ENCODE peak calls at places on chromosome 13, in ten cellular contexts. One of them, this sample, is unnamed.

GRCh38 chr13:50636007-50636704 is 207.3 kb downstream of the DLEU7 start:
- DNase-seq in transverse colon: no peak
- DNase-seq in stimulated activated CD8-positive, alpha-beta memory T cell treated with anti-CD3 and anti-CD28 coated beads, Interleukin-7, amount 100 ng/mL, for 1 hour: no peak
- DNase-seq in T-helper 1 cell: no peak
- DNase-seq in EL: no peak
- DNase-seq in activated CD8-positive, alpha-beta memory T cell treated with anti-CD3 and anti-CD28 coated beads for 1 hour: no peak
- DNase-seq in hepatic stellate cell: no peak
- DNase-seq in activated CD4-positive, alpha-beta T cell treated with anti-CD3 and anti-CD28 coated beads for 24 hours: no peak
- DNase-seq in hippocampal formation: no peak
- DNase-seq in GOT3: no peak
- DNase-seq in this sample: no peak

GRCh38 chr13:46303743-46304385 is 83.2 kb downstream of the RUBCNL start:
- DNase-seq in stimulated activated CD8-positive, alpha-beta memory T cell treated with anti-CD3 and anti-CD28 coated beads, Interleukin-7, amount 100 ng/mL, for 1 hour: no peak
- DNase-seq in transverse colon: no peak
- DNase-seq in activated CD8-positive, alpha-beta memory T cell treated with anti-CD3 and anti-CD28 coated beads for 1 hour: no peak
- DNase-seq in EL: no peak
- DNase-seq in hepatic stellate cell: no peak
- DNase-seq in activated CD4-positive, alpha-beta T cell treated with anti-CD3 and anti-CD28 coated beads for 24 hours: no peak
- DNase-seq in hippocampal formation: no peak
- DNase-seq in T-helper 1 cell: no peak
- DNase-seq in GOT3: no peak
- DNase-seq in this sample: no peak

GRCh38 chr13:40589285-40590109 is 76.9 kb downstream of the FOXO1 start:
- DNase-seq in hippocampal formation: peak
- DNase-seq in stimulated activated CD8-positive, alpha-beta memory T cell treated with anti-CD3 and anti-CD28 coated beads, Interleukin-7, amount 100 ng/mL, for 1 hour: no peak
- DNase-seq in transverse colon: peak
- DNase-seq in GOT3: no peak
- DNase-seq in T-helper 1 cell: no peak
- DNase-seq in activated CD4-positive, alpha-beta T cell treated with anti-CD3 and anti-CD28 coated beads for 24 hours: no peak
- DNase-seq in EL: peak
- DNase-seq in hepatic stellate cell: peak
- DNase-seq in activated CD8-positive, alpha-beta memory T cell treated with anti-CD3 and anti-CD28 coated beads for 1 hour: no peak
- DNase-seq in this sample: no peak

GRCh38 chr13:30849611-30850010 is 56.5 kb upstream of the MEDAG start:
- DNase-seq in transverse colon: no peak
- DNase-seq in T-helper 1 cell: no peak
- DNase-seq in activated CD8-positive, alpha-beta memory T cell treated with anti-CD3 and anti-CD28 coated beads for 1 hour: no peak
- DNase-seq in GOT3: no peak
- DNase-seq in EL: no peak
- DNase-seq in activated CD4-positive, alpha-beta T cell treated with anti-CD3 and anti-CD28 coated beads for 24 hours: no peak
- DNase-seq in hippocampal formation: no peak
- DNase-seq in stimulated activated CD8-positive, alpha-beta memory T cell treated with anti-CD3 and anti-CD28 coated beads, Interleukin-7, amount 100 ng/mL, for 1 hour: no peak
- DNase-seq in hepatic stellate cell: no peak
- DNase-seq in this sample: no peak

GRCh38 chr13:76000131-76000530 is 364.0 kb downstream of the LMO7 start:
- DNase-seq in stimulated activated CD8-positive, alpha-beta memory T cell treated with anti-CD3 and anti-CD28 coated beads, Interleukin-7, amount 100 ng/mL, for 1 hour: no peak
- DNase-seq in EL: no peak
- DNase-seq in GOT3: no peak
- DNase-seq in activated CD4-positive, alpha-beta T cell treated with anti-CD3 and anti-CD28 coated beads for 24 hours: no peak
- DNase-seq in T-helper 1 cell: no peak
- DNase-seq in hippocampal formation: no peak
- DNase-seq in transverse colon: no peak
- DNase-seq in activated CD8-positive, alpha-beta memory T cell treated with anti-CD3 and anti-CD28 coated beads for 1 hour: no peak
- DNase-seq in hepatic stellate cell: no peak
- DNase-seq in this sample: no peak

GRCh38 chr13:76619631-76620030 is 266.6 kb downstream of the KCTD12 start:
- DNase-seq in activated CD8-positive, alpha-beta memory T cell treated with anti-CD3 and anti-CD28 coated beads for 1 hour: no peak
- DNase-seq in hepatic stellate cell: no peak
- DNase-seq in T-helper 1 cell: no peak
- DNase-seq in activated CD4-positive, alpha-beta T cell treated with anti-CD3 and anti-CD28 coated beads for 24 hours: no peak
- DNase-seq in stimulated activated CD8-positive, alpha-beta memory T cell treated with anti-CD3 and anti-CD28 coated beads, Interleukin-7, amount 100 ng/mL, for 1 hour: no peak
- DNase-seq in hippocampal formation: no peak
- DNase-seq in transverse colon: no peak
- DNase-seq in EL: no peak
- DNase-seq in GOT3: no peak
- DNase-seq in this sample: no peak

GRCh38 chr13:26589754-26590153 is 32.3 kb downstream of the WASF3 start:
- DNase-seq in activated CD8-positive, alpha-beta memory T cell treated with anti-CD3 and anti-CD28 coated beads for 1 hour: no peak
- DNase-seq in GOT3: no peak
- DNase-seq in stimulated activated CD8-positive, alpha-beta memory T cell treated with anti-CD3 and anti-CD28 coated beads, Interleukin-7, amount 100 ng/mL, for 1 hour: no peak
- DNase-seq in EL: peak
- DNase-seq in T-helper 1 cell: no peak
- DNase-seq in hippocampal formation: no peak
- DNase-seq in hepatic stellate cell: no peak
- DNase-seq in activated CD4-positive, alpha-beta T cell treated with anti-CD3 and anti-CD28 coated beads for 24 hours: no peak
- DNase-seq in transverse colon: no peak
- DNase-seq in this sample: no peak

GRCh38 chr13:73837147-73837546 is 297.1 kb downstream of the KLF12 start:
- DNase-seq in EL: no peak
- DNase-seq in stimulated activated CD8-positive, alpha-beta memory T cell treated with anti-CD3 and anti-CD28 coated beads, Interleukin-7, amount 100 ng/mL, for 1 hour: no peak
- DNase-seq in hippocampal formation: no peak
- DNase-seq in activated CD4-positive, alpha-beta T cell treated with anti-CD3 and anti-CD28 coated beads for 24 hours: no peak
- DNase-seq in activated CD8-positive, alpha-beta memory T cell treated with anti-CD3 and anti-CD28 coated beads for 1 hour: no peak
- DNase-seq in hepatic stellate cell: no peak
- DNase-seq in transverse colon: no peak
- DNase-seq in T-helper 1 cell: no peak
- DNase-seq in GOT3: no peak
- DNase-seq in this sample: no peak

GRCh38 chr13:38990693-38991092 is at the start of gene STOML3:
- DNase-seq in hippocampal formation: no peak
- DNase-seq in stimulated activated CD8-positive, alpha-beta memory T cell treated with anti-CD3 and anti-CD28 coated beads, Interleukin-7, amount 100 ng/mL, for 1 hour: no peak
- DNase-seq in hepatic stellate cell: no peak
- DNase-seq in activated CD4-positive, alpha-beta T cell treated with anti-CD3 and anti-CD28 coated beads for 24 hours: no peak
- DNase-seq in transverse colon: no peak
- DNase-seq in activated CD8-positive, alpha-beta memory T cell treated with anti-CD3 and anti-CD28 coated beads for 1 hour: no peak
- DNase-seq in GOT3: no peak
- DNase-seq in T-helper 1 cell: no peak
- DNase-seq in EL: no peak
- DNase-seq in this sample: no peak

GRCh38 chr13:32548837-32549236 is 10.2 kb upstream of the N4BP2L2 start:
- DNase-seq in activated CD8-positive, alpha-beta memory T cell treated with anti-CD3 and anti-CD28 coated beads for 1 hour: no peak
- DNase-seq in stimulated activated CD8-positive, alpha-beta memory T cell treated with anti-CD3 and anti-CD28 coated beads, Interleukin-7, amount 100 ng/mL, for 1 hour: no peak
- DNase-seq in transverse colon: no peak
- DNase-seq in EL: peak
- DNase-seq in hepatic stellate cell: no peak
- DNase-seq in activated CD4-positive, alpha-beta T cell treated with anti-CD3 and anti-CD28 coated beads for 24 hours: no peak
- DNase-seq in T-helper 1 cell: no peak
- DNase-seq in GOT3: no peak
- DNase-seq in hippocampal formation: no peak
- DNase-seq in this sample: no peak

GRCh38 chr13:77693449-77693940 is 4.0 kb upstream of the SLAIN1 start:
- DNase-seq in GOT3: no peak
- DNase-seq in stimulated activated CD8-positive, alpha-beta memory T cell treated with anti-CD3 and anti-CD28 coated beads, Interleukin-7, amount 100 ng/mL, for 1 hour: no peak
- DNase-seq in T-helper 1 cell: no peak
- DNase-seq in activated CD4-positive, alpha-beta T cell treated with anti-CD3 and anti-CD28 coated beads for 24 hours: no peak
- DNase-seq in hippocampal formation: no peak
- DNase-seq in activated CD8-positive, alpha-beta memory T cell treated with anti-CD3 and anti-CD28 coated beads for 1 hour: no peak
- DNase-seq in EL: no peak
- DNase-seq in transverse colon: no peak
- DNase-seq in hepatic stellate cell: no peak
- DNase-seq in this sample: no peak

GRCh38 chr13:87244256-87244870 is 426.8 kb upstream of the SLITRK5 start:
- DNase-seq in activated CD8-positive, alpha-beta memory T cell treated with anti-CD3 and anti-CD28 coated beads for 1 hour: no peak
- DNase-seq in activated CD4-positive, alpha-beta T cell treated with anti-CD3 and anti-CD28 coated beads for 24 hours: no peak
- DNase-seq in EL: no peak
- DNase-seq in transverse colon: no peak
- DNase-seq in GOT3: no peak
- DNase-seq in hepatic stellate cell: no peak
- DNase-seq in hippocampal formation: no peak
- DNase-seq in stimulated activated CD8-positive, alpha-beta memory T cell treated with anti-CD3 and anti-CD28 coated beads, Interleukin-7, amount 100 ng/mL, for 1 hour: no peak
- DNase-seq in T-helper 1 cell: no peak
- DNase-seq in this sample: no peak

GRCh38 chr13:23848639-23849282 is 40.4 kb downstream of the MIPEP start:
- DNase-seq in hepatic stellate cell: no peak
- DNase-seq in activated CD4-positive, alpha-beta T cell treated with anti-CD3 and anti-CD28 coated beads for 24 hours: no peak
- DNase-seq in activated CD8-positive, alpha-beta memory T cell treated with anti-CD3 and anti-CD28 coated beads for 1 hour: no peak
- DNase-seq in stimulated activated CD8-positive, alpha-beta memory T cell treated with anti-CD3 and anti-CD28 coated beads, Interleukin-7, amount 100 ng/mL, for 1 hour: no peak
- DNase-seq in GOT3: no peak
- DNase-seq in T-helper 1 cell: no peak
- DNase-seq in hippocampal formation: no peak
- DNase-seq in EL: no peak
- DNase-seq in transverse colon: no peak
- DNase-seq in this sample: no peak

GRCh38 chr13:112889351-112890290 is 79.4 kb upstream of the MCF2L start:
- DNase-seq in hippocampal formation: no peak
- DNase-seq in EL: no peak
- DNase-seq in activated CD4-positive, alpha-beta T cell treated with anti-CD3 and anti-CD28 coated beads for 24 hours: no peak
- DNase-seq in transverse colon: no peak
- DNase-seq in activated CD8-positive, alpha-beta memory T cell treated with anti-CD3 and anti-CD28 coated beads for 1 hour: no peak
- DNase-seq in GOT3: no peak
- DNase-seq in T-helper 1 cell: no peak
- DNase-seq in hepatic stellate cell: no peak
- DNase-seq in stimulated activated CD8-positive, alpha-beta memory T cell treated with anti-CD3 and anti-CD28 coated beads, Interleukin-7, amount 100 ng/mL, for 1 hour: no peak
- DNase-seq in this sample: no peak

GRCh38 chr13:55728229-55728628 is 1412.5 kb upstream of the PRR20A start:
- DNase-seq in hepatic stellate cell: no peak
- DNase-seq in EL: no peak
- DNase-seq in transverse colon: no peak
- DNase-seq in T-helper 1 cell: no peak
- DNase-seq in activated CD8-positive, alpha-beta memory T cell treated with anti-CD3 and anti-CD28 coated beads for 1 hour: no peak
- DNase-seq in activated CD4-positive, alpha-beta T cell treated with anti-CD3 and anti-CD28 coated beads for 24 hours: no peak
- DNase-seq in hippocampal formation: no peak
- DNase-seq in GOT3: no peak
- DNase-seq in stimulated activated CD8-positive, alpha-beta memory T cell treated with anti-CD3 and anti-CD28 coated beads, Interleukin-7, amount 100 ng/mL, for 1 hour: no peak
- DNase-seq in this sample: no peak

GRCh38 chr13:51001335-51001734 is 91.7 kb downstream of the RNASEH2B start:
- DNase-seq in activated CD8-positive, alpha-beta memory T cell treated with anti-CD3 and anti-CD28 coated beads for 1 hour: no peak
- DNase-seq in EL: no peak
- DNase-seq in GOT3: no peak
- DNase-seq in transverse colon: no peak
- DNase-seq in activated CD4-positive, alpha-beta T cell treated with anti-CD3 and anti-CD28 coated beads for 24 hours: no peak
- DNase-seq in T-helper 1 cell: no peak
- DNase-seq in hepatic stellate cell: no peak
- DNase-seq in hippocampal formation: no peak
- DNase-seq in stimulated activated CD8-positive, alpha-beta memory T cell treated with anti-CD3 and anti-CD28 coated beads, Interleukin-7, amount 100 ng/mL, for 1 hour: no peak
- DNase-seq in this sample: no peak

GRCh38 chr13:33345842-33346241 is 60.3 kb upstream of the STARD13 start:
- DNase-seq in transverse colon: no peak
- DNase-seq in EL: no peak
- DNase-seq in hepatic stellate cell: no peak
- DNase-seq in T-helper 1 cell: no peak
- DNase-seq in hippocampal formation: no peak
- DNase-seq in activated CD4-positive, alpha-beta T cell treated with anti-CD3 and anti-CD28 coated beads for 24 hours: no peak
- DNase-seq in GOT3: no peak
- DNase-seq in stimulated activated CD8-positive, alpha-beta memory T cell treated with anti-CD3 and anti-CD28 coated beads, Interleukin-7, amount 100 ng/mL, for 1 hour: no peak
- DNase-seq in activated CD8-positive, alpha-beta memory T cell treated with anti-CD3 and anti-CD28 coated beads for 1 hour: no peak
- DNase-seq in this sample: no peak

GRCh38 chr13:51589793-51590192 is 5.5 kb downstream of the WDFY2 start:
- DNase-seq in GOT3: no peak
- DNase-seq in activated CD4-positive, alpha-beta T cell treated with anti-CD3 and anti-CD28 coated beads for 24 hours: no peak
- DNase-seq in T-helper 1 cell: no peak
- DNase-seq in hippocampal formation: no peak
- DNase-seq in transverse colon: no peak
- DNase-seq in activated CD8-positive, alpha-beta memory T cell treated with anti-CD3 and anti-CD28 coated beads for 1 hour: no peak
- DNase-seq in stimulated activated CD8-positive, alpha-beta memory T cell treated with anti-CD3 and anti-CD28 coated beads, Interleukin-7, amount 100 ng/mL, for 1 hour: no peak
- DNase-seq in hepatic stellate cell: no peak
- DNase-seq in EL: no peak
- DNase-seq in this sample: no peak

GRCh38 chr13:79998386-79998785 is 342.5 kb downstream of the SPRY2 start:
- DNase-seq in hepatic stellate cell: no peak
- DNase-seq in activated CD4-positive, alpha-beta T cell treated with anti-CD3 and anti-CD28 coated beads for 24 hours: no peak
- DNase-seq in stimulated activated CD8-positive, alpha-beta memory T cell treated with anti-CD3 and anti-CD28 coated beads, Interleukin-7, amount 100 ng/mL, for 1 hour: no peak
- DNase-seq in transverse colon: no peak
- DNase-seq in GOT3: no peak
- DNase-seq in T-helper 1 cell: no peak
- DNase-seq in hippocampal formation: no peak
- DNase-seq in activated CD8-positive, alpha-beta memory T cell treated with anti-CD3 and anti-CD28 coated beads for 1 hour: no peak
- DNase-seq in EL: no peak
- DNase-seq in this sample: no peak

GRCh38 chr13:20997301-20998061 is 63.9 kb downstream of the LATS2 start:
- DNase-seq in T-helper 1 cell: no peak
- DNase-seq in GOT3: no peak
- DNase-seq in stimulated activated CD8-positive, alpha-beta memory T cell treated with anti-CD3 and anti-CD28 coated beads, Interleukin-7, amount 100 ng/mL, for 1 hour: no peak
- DNase-seq in EL: peak
- DNase-seq in activated CD4-positive, alpha-beta T cell treated with anti-CD3 and anti-CD28 coated beads for 24 hours: no peak
- DNase-seq in hepatic stellate cell: peak
- DNase-seq in transverse colon: no peak
- DNase-seq in activated CD8-positive, alpha-beta memory T cell treated with anti-CD3 and anti-CD28 coated beads for 1 hour: no peak
- DNase-seq in hippocampal formation: no peak
- DNase-seq in this sample: peak

GRCh38 chr13:114026128-114026880 is 52.4 kb upstream of the C13orf46 start:
- DNase-seq in hepatic stellate cell: no peak
- DNase-seq in EL: no peak
- DNase-seq in transverse colon: no peak
- DNase-seq in hippocampal formation: no peak
- DNase-seq in GOT3: no peak
- DNase-seq in stimulated activated CD8-positive, alpha-beta memory T cell treated with anti-CD3 and anti-CD28 coated beads, Interleukin-7, amount 100 ng/mL, for 1 hour: no peak
- DNase-seq in activated CD8-positive, alpha-beta memory T cell treated with anti-CD3 and anti-CD28 coated beads for 1 hour: no peak
- DNase-seq in activated CD4-positive, alpha-beta T cell treated with anti-CD3 and anti-CD28 coated beads for 24 hours: no peak
- DNase-seq in T-helper 1 cell: no peak
- DNase-seq in this sample: no peak

GRCh38 chr13:70170689-70171088 is 62.4 kb upstream of the KLHL1 start:
- DNase-seq in hepatic stellate cell: no peak
- DNase-seq in hippocampal formation: no peak
- DNase-seq in GOT3: no peak
- DNase-seq in transverse colon: no peak
- DNase-seq in stimulated activated CD8-positive, alpha-beta memory T cell treated with anti-CD3 and anti-CD28 coated beads, Interleukin-7, amount 100 ng/mL, for 1 hour: no peak
- DNase-seq in activated CD4-positive, alpha-beta T cell treated with anti-CD3 and anti-CD28 coated beads for 24 hours: no peak
- DNase-seq in EL: no peak
- DNase-seq in T-helper 1 cell: no peak
- DNase-seq in activated CD8-positive, alpha-beta memory T cell treated with anti-CD3 and anti-CD28 coated beads for 1 hour: no peak
- DNase-seq in this sample: no peak

GRCh38 chr13:29536853-29537252 is 58.6 kb downstream of the SLC7A1 start:
- DNase-seq in GOT3: no peak
- DNase-seq in transverse colon: no peak
- DNase-seq in T-helper 1 cell: no peak
- DNase-seq in activated CD4-positive, alpha-beta T cell treated with anti-CD3 and anti-CD28 coated beads for 24 hours: no peak
- DNase-seq in hippocampal formation: no peak
- DNase-seq in stimulated activated CD8-positive, alpha-beta memory T cell treated with anti-CD3 and anti-CD28 coated beads, Interleukin-7, amount 100 ng/mL, for 1 hour: no peak
- DNase-seq in activated CD8-positive, alpha-beta memory T cell treated with anti-CD3 and anti-CD28 coated beads for 1 hour: no peak
- DNase-seq in hepatic stellate cell: no peak
- DNase-seq in EL: no peak
- DNase-seq in this sample: no peak

GRCh38 chr13:37984357-37984756 is 114.8 kb upstream of the TRPC4 start:
- DNase-seq in hippocampal formation: no peak
- DNase-seq in T-helper 1 cell: no peak
- DNase-seq in transverse colon: no peak
- DNase-seq in GOT3: no peak
- DNase-seq in EL: no peak
- DNase-seq in activated CD8-positive, alpha-beta memory T cell treated with anti-CD3 and anti-CD28 coated beads for 1 hour: no peak
- DNase-seq in hepatic stellate cell: no peak
- DNase-seq in activated CD4-positive, alpha-beta T cell treated with anti-CD3 and anti-CD28 coated beads for 24 hours: no peak
- DNase-seq in stimulated activated CD8-positive, alpha-beta memory T cell treated with anti-CD3 and anti-CD28 coated beads, Interleukin-7, amount 100 ng/mL, for 1 hour: no peak
- DNase-seq in this sample: no peak

GRCh38 chr13:109790951-109791605 is 4.7 kb upstream of the IRS2 start:
- DNase-seq in transverse colon: peak
- DNase-seq in stimulated activated CD8-positive, alpha-beta memory T cell treated with anti-CD3 and anti-CD28 coated beads, Interleukin-7, amount 100 ng/mL, for 1 hour: no peak
- DNase-seq in EL: peak
- DNase-seq in GOT3: no peak
- DNase-seq in hippocampal formation: peak
- DNase-seq in T-helper 1 cell: no peak
- DNase-seq in activated CD4-positive, alpha-beta T cell treated with anti-CD3 and anti-CD28 coated beads for 24 hours: no peak
- DNase-seq in activated CD8-positive, alpha-beta memory T cell treated with anti-CD3 and anti-CD28 coated beads for 1 hour: no peak
- DNase-seq in hepatic stellate cell: peak
- DNase-seq in this sample: no peak

GRCh38 chr13:51666316-51666715 is 82.1 kb downstream of the WDFY2 start:
- DNase-seq in hippocampal formation: no peak
- DNase-seq in transverse colon: no peak
- DNase-seq in EL: no peak
- DNase-seq in hepatic stellate cell: no peak
- DNase-seq in T-helper 1 cell: no peak
- DNase-seq in GOT3: no peak
- DNase-seq in activated CD4-positive, alpha-beta T cell treated with anti-CD3 and anti-CD28 coated beads for 24 hours: no peak
- DNase-seq in stimulated activated CD8-positive, alpha-beta memory T cell treated with anti-CD3 and anti-CD28 coated beads, Interleukin-7, amount 100 ng/mL, for 1 hour: no peak
- DNase-seq in activated CD8-positive, alpha-beta memory T cell treated with anti-CD3 and anti-CD28 coated beads for 1 hour: no peak
- DNase-seq in this sample: no peak

GRCh38 chr13:111531505-111531904 is 211.1 kb downstream of the TEX29 start:
- DNase-seq in activated CD8-positive, alpha-beta memory T cell treated with anti-CD3 and anti-CD28 coated beads for 1 hour: no peak
- DNase-seq in hippocampal formation: no peak
- DNase-seq in hepatic stellate cell: no peak
- DNase-seq in T-helper 1 cell: no peak
- DNase-seq in stimulated activated CD8-positive, alpha-beta memory T cell treated with anti-CD3 and anti-CD28 coated beads, Interleukin-7, amount 100 ng/mL, for 1 hour: no peak
- DNase-seq in GOT3: no peak
- DNase-seq in EL: no peak
- DNase-seq in transverse colon: no peak
- DNase-seq in activated CD4-positive, alpha-beta T cell treated with anti-CD3 and anti-CD28 coated beads for 24 hours: no peak
- DNase-seq in this sample: peak

GRCh38 chr13:32330438-32330837 is 15.1 kb downstream of the BRCA2 start:
- DNase-seq in EL: peak
- DNase-seq in transverse colon: no peak
- DNase-seq in GOT3: no peak
- DNase-seq in stimulated activated CD8-positive, alpha-beta memory T cell treated with anti-CD3 and anti-CD28 coated beads, Interleukin-7, amount 100 ng/mL, for 1 hour: no peak
- DNase-seq in T-helper 1 cell: no peak
- DNase-seq in activated CD8-positive, alpha-beta memory T cell treated with anti-CD3 and anti-CD28 coated beads for 1 hour: no peak
- DNase-seq in hippocampal formation: no peak
- DNase-seq in hepatic stellate cell: no peak
- DNase-seq in activated CD4-positive, alpha-beta T cell treated with anti-CD3 and anti-CD28 coated beads for 24 hours: no peak
- DNase-seq in this sample: peak